ENCODE peak calls at places on chromosomes 2 and 18, in four cellular contexts. A is esophagus squamous epithelium, N is HepG2, L is K562. J is an unnamed sample. For H3K36me3, the result is how much of the 10 kb centered on the place peaks cover.

GRCh38 chr18:58290059-58290747 is 246.2 kb downstream of the NEDD4L start:
- DNase-seq in A (no peak), N (no peak), L (no peak), J (no peak)

GRCh38 chr2:10097352-10098148 is 17.3 kb upstream of the CYS1 start:
- DNase-seq in A (no peak), N (peak), L (peak), J (peak)

GRCh38 chr18:68724021-68724420 is 9.1 kb upstream of the TMX3 start:
- DNase-seq in A (no peak), N (no peak), L (no peak), J (no peak)

GRCh38 chr18:39951321-39951720 is 2003.7 kb upstream of the PIK3C3 start:
- DNase-seq in A (no peak), N (no peak), L (no peak), J (no peak)

GRCh38 chr2:102753563-102754159 is 8.2 kb upstream of the TMEM182 start:
- DNase-seq in A (no peak), N (peak), L (peak), J (peak)

GRCh38 chr2:24228470-24228869 is 53.6 kb downstream of the FAM228A start:
- DNase-seq in A (no peak), N (peak), L (no peak), J (no peak)

GRCh38 chr2:65722028-65722427 is 289.6 kb upstream of the SPRED2 start:
- DNase-seq in A (no peak), N (no peak), L (no peak), J (peak)

GRCh38 chr18:42477261-42477660 is 522.2 kb downstream of the PIK3C3 start:
- DNase-seq in A (no peak), N (no peak), L (no peak), J (no peak)

GRCh38 chr18:49584431-49584830 is 22.6 kb downstream of the LIPG start:
- DNase-seq in A (no peak), N (no peak), L (no peak), J (no peak)

GRCh38 chr2:150143087-150143536 is 344.4 kb downstream of the RND3 start:
- DNase-seq in A (no peak), N (no peak), L (no peak), J (no peak)

GRCh38 chr2:12705742-12706141 is 11.0 kb upstream of the TRIB2 start:
- DNase-seq in A (no peak), N (no peak), L (peak), J (no peak)

GRCh38 chr2:12702661-12703121 is 14.0 kb upstream of the TRIB2 start:
- DNase-seq in A (no peak), N (no peak), L (no peak), J (no peak)

GRCh38 chr2:12704378-12704777 is 12.4 kb upstream of the TRIB2 start:
- DNase-seq in A (no peak), N (no peak), L (no peak), J (no peak)

GRCh38 chr2:12701786-12702660 is 14.7 kb upstream of the TRIB2 start:
- DNase-seq in A (no peak), N (no peak), L (no peak), J (no peak)

DNA sequence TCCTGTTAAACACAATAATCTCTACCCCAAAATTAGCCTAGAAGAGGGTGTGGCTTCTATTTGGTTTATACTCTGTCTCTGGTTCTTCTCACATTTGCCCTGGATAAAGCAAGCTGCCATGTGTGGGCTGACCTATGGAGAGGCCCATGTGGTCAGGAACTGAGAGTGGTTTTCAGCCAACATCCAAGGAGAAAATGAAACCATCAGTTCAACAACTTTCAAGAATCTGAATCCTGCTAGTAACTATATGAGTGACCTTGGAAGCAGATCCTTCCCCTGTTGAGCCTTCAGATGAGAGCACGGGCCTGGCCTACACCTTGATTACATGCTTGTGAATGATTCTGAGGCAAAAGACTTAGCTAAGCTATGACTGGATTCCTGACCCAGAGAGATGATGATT is 11.5 kb upstream of the TRIB2 start:
- DNase-seq in A (no peak), N (no peak), L (no peak), J (no peak)
- H3K36me3 ChIP-seq in A (under half), N (under half), L (under half), J (under half)

GRCh38 chr18:9613550-9614400 is 584 bp downstream of the PPP4R1 start:
- DNase-seq in A (no peak), N (peak), L (peak), J (peak)
- TF ChIP-seq POLR2A in A (no peak), N (no peak), L (peak), J (peak)

DNA sequence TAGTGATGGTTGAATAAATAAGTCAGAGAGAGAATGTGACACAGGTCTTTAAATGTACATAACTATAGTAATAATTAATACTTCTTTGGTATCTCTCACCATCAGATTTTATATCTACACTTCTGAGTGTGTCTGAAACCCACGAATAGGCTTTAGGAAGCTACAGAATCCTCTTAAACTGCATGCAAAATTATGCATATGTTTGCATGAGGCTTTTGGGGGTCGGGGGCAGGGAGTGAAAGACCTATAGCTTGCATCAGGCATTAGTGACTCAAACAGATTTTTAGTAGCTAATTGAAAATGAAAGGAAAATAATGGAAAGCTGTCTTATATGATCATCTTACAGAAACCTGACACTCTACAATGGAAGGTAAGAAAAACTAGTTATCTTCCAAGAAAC is 14.9 kb downstream of the LRPPRC start:
- DNase-seq in A (no peak), N (no peak), L (no peak), J (no peak)
- H3K36me3 ChIP-seq in A (under half), N (half or more), L (half or more), J (under half)

DNA sequence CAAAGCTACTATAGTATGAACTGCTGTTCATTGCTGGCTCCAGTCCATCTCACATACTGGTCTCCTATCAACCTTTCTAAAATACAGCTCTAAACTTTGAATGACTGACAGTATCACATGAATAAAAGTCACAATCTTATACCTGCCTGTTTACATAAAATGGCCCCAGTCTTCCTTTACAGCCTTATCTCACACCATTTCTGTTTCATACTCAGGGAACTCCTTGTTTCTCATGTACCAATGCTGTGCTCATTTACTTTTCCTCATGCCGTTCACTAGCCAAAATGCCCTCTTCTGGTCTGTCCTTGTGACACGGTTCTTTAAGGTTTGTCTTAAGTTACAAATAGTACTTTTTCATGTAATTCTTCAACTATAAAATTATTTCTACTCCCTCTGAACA is 6.2 kb downstream of the ATP5MC3 start:
- DNase-seq in A (no peak), N (no peak), L (no peak), J (no peak)
- TF ChIP-seq POLR2A in A (no peak), N (no peak), L (peak), J (no peak)

GRCh38 chr2:74881176-74881575 is 47.2 kb downstream of the HK2 start:
- DNase-seq in A (no peak), N (no peak), L (no peak), J (no peak)

GRCh38 chr2:74881626-74882298 is 47.8 kb downstream of the HK2 start:
- DNase-seq in A (no peak), N (no peak), L (no peak), J (no peak)

GRCh38 chr2:74882299-74882687 is 48.4 kb downstream of the HK2 start:
- DNase-seq in A (no peak), N (no peak), L (no peak), J (no peak)

GRCh38 chr2:74884118-74884517 is 50.2 kb downstream of the HK2 start:
- DNase-seq in A (no peak), N (no peak), L (no peak), J (no peak)

DNA sequence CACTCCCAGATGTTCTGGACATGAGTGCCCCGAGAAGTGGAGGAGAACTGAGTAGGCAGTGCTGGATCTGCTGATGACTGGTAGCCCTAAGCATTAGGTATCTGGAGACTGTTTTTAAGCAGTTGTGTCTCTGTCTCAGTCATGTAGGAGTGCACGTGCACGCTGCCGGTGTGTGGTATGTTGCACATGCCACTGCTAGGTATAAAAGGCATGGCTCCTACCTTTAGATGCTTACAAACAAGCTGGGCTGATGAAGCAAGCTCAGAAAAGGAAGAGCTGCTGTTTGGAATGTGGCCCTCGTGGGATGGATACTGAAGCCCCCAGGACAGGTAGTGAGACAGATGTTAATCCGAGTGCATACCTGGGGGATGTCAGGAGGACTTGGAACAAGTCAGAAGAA is 49.1 kb downstream of the HK2 start:
- DNase-seq in A (no peak), N (no peak), L (no peak), J (no peak)
- H3K36me3 ChIP-seq in A (under half), N (half or more), L (half or more), J (under half)

DNA sequence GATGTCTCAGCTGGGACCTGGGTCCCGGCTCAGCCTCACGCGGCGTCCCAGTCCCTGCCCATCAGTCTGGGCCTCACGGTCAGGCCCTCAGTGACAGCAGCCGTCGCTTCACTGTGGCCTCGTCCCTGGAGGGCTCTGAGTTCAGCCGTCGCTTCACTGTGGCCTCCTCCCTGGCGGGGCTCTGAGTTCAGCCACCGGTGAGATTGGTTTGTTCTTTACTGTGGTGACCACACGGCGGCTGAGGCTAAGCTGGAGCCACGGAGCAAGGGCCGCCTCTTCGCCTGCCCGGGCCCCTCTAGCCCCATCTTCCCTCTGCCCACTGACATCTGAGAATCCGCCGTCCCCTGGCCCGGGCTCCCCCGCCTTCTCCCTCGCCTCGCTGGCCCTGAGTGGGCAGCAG is 51.2 kb downstream of the NFATC1 start:
- DNase-seq in A (no peak), N (no peak), L (no peak), J (no peak)
- TF ChIP-seq POLR2A in A (no peak), N (no peak), L (no peak), J (no peak)

J was measured in adrenal gland.